ENCODE peak calls at places on chromosome 1, in seven cellular contexts. V, S, N, G, F, Z and P are unnamed samples.

GRCh38 chr1:31020007-31020790 is 45.3 kb downstream of the PUM1 start:
- DNase-seq in G (no peak), F (no peak), N (no peak), S (no peak), Z (no peak), V (no peak), P (no peak)

GRCh38 chr1:23598424-23598823 is 39.1 kb upstream of the ID3 start:
- DNase-seq in N (peak; percentile 86), G (peak; percentile 97), S (no peak), F (no peak), V (no peak), Z (peak; percentile 99), P (peak; percentile 56)

GRCh38 chr1:43449708-43450069 is 4.0 kb downstream of the HYI start:
- DNase-seq in Z (no peak), G (peak; percentile 9), F (no peak), S (no peak), N (no peak), V (no peak), P (no peak)

GRCh38 chr1:3713840-3714239 is 38.4 kb upstream of the CCDC27 start:
- DNase-seq in S (no peak), F (no peak), G (no peak), N (no peak), V (no peak), Z (no peak), P (no peak)

GRCh38 chr1:234961468-234962339 is 166.9 kb downstream of the TOMM20 start:
- DNase-seq in S (peak; percentile 96), Z (no peak), G (no peak), F (peak; percentile 92), N (no peak), V (no peak), P (no peak)

GRCh38 chr1:81547261-81547911 is 253.3 kb upstream of the ADGRL2 start:
- DNase-seq in N (peak; percentile 72), S (no peak), Z (peak; percentile 39), G (peak; percentile 45), V (no peak), F (no peak), P (peak; percentile 38)

GRCh38 chr1:93753766-93754763 is 72.4 kb upstream of the BCAR3 start:
- DNase-seq in F (peak; percentile 95), G (no peak), Z (no peak), S (peak; percentile 98), V (peak; percentile 95), N (no peak), P (no peak)

GRCh38 chr1:183548136-183548535 is 42.1 kb downstream of the NCF2 start:
- DNase-seq in N (no peak), Z (no peak), F (no peak), G (no peak), V (no peak), S (no peak), P (no peak)

GRCh38 chr1:97814121-97814520 is 106.7 kb downstream of the DPYD start:
- DNase-seq in Z (no peak), S (peak; percentile 54), G (no peak), N (no peak), V (no peak), F (no peak), P (no peak)

GRCh38 chr1:93878501-93878888 is 511 bp downstream of the DNTTIP2 start:
- DNase-seq in F (peak; percentile 61), V (peak; percentile 77), N (no peak), G (no peak), S (peak; percentile 24), Z (peak; percentile 63), P (no peak)

GRCh38 chr1:120178799-120179419 is 2.6 kb upstream of the SEC22B start:
- DNase-seq in Z (peak; percentile 40), G (peak; percentile 21), V (peak; percentile 70), S (peak; percentile 37), F (no peak), N (no peak), P (peak; percentile 8)

GRCh38 chr1:16727190-16728111 is 12.9 kb upstream of the RNU1-4 start:
- DNase-seq in N (peak; percentile 39), S (peak; percentile 64), F (peak; percentile 38), G (peak; percentile 68), V (peak; percentile 23), Z (peak; percentile 91), P (no peak)

GRCh38 chr1:180923887-180924286 is 11.2 kb downstream of the KIAA1614 start:
- DNase-seq in N (no peak), Z (no peak), F (no peak), V (no peak), S (no peak), G (no peak), P (no peak)

GRCh38 chr1:201656670-201657032 is 117.7 kb downstream of the NAV1 start:
- DNase-seq in Z (no peak), F (peak; percentile 76), G (no peak), V (no peak), S (peak; percentile 74), N (no peak), P (no peak)

GRCh38 chr1:93516164-93516563 is 68.2 kb downstream of the FNBP1L start:
- DNase-seq in V (peak; percentile 13), Z (peak; percentile 25), N (no peak), S (no peak), F (no peak), G (no peak), P (no peak)

GRCh38 chr1:224131253-224131652 is 17.3 kb downstream of the FBXO28 start:
- DNase-seq in G (no peak), Z (no peak), V (no peak), F (no peak), S (no peak), N (no peak), P (no peak)

GRCh38 chr1:86913399-86913895 is 479 bp downstream of the SELENOF start:
- DNase-seq in V (peak; percentile 42), G (no peak), N (no peak), S (peak; percentile 48), F (peak; percentile 80), Z (no peak), P (no peak)

GRCh38 chr1:86912501-86912900 is 1.4 kb downstream of the SELENOF start:
- DNase-seq in G (no peak), N (no peak), F (peak; percentile 65), Z (no peak), S (peak; percentile 12), V (no peak), P (no peak)

GRCh38 chr1:86914635-86914997 is at the start of gene HS2ST1:
- DNase-seq in G (no peak), Z (no peak), S (no peak), F (no peak), N (no peak), V (no peak), P (no peak)

GRCh38 chr1:86914998-86915736 is 732 bp downstream of the HS2ST1 start:
- DNase-seq in V (peak; percentile 54), Z (peak; percentile 90), F (peak; percentile 75), S (peak; percentile 53), N (no peak), G (peak; percentile 59), P (peak; percentile 59)

GRCh38 chr1:86913896-86914634 is at the start of gene SELENOF:
- DNase-seq in G (peak; percentile 99), N (peak; percentile 100), F (peak; percentile 100), V (peak; percentile 100), Z (peak; percentile 100), S (peak; percentile 100), P (peak; percentile 100)
- H3K18ac ChIP-seq in G (peak within 1 kb of the TSS; percentile 99), N (peak within 1 kb of the TSS; percentile 89), F (peak within 1 kb of the TSS; percentile 90), V (peak within 1 kb of the TSS; percentile 99), Z (peak within 1 kb of the TSS; percentile 99), S (peak within 1 kb of the TSS; percentile 88), P (peak within 1 kb of the TSS; percentile 91)

GRCh38 chr1:210633140-210633539 is 304.4 kb downstream of the HHAT start:
- DNase-seq in G (no peak), Z (no peak), F (no peak), N (no peak), S (no peak), V (no peak), P (no peak)

GRCh38 chr1:210633636-210634035 is 304.9 kb downstream of the HHAT start:
- DNase-seq in V (no peak), G (no peak), S (no peak), F (no peak), N (no peak), Z (no peak), P (no peak)

GRCh38 chr1:210627740-210628139 is 299.0 kb downstream of the HHAT start:
- DNase-seq in G (no peak), N (no peak), F (no peak), S (no peak), Z (no peak), V (no peak), P (no peak)

GRCh38 chr1:210629276-210629675 is 300.6 kb downstream of the HHAT start:
- DNase-seq in V (no peak), F (no peak), N (no peak), Z (no peak), G (no peak), S (no peak), P (no peak)

DNA sequence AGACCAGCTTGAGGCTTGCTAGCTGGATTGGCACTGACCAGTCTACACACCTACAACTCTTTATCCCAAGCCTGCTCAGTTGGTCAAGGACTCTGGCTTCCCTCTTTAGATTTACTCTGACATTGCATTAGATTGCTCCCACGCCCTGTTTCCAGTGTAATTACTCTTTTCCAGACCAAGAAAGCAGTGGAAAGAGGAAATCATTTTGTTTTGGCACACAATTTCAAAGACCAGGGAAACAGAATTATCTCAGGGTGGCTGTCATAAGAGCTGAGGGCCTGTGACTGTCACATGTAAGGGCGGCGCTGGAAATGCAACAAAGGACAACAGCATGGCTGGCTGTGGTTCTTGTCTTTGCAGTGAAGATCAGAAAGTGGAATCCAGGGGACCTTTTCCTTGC is 302.7 kb downstream of the HHAT start:
- DNase-seq in Z (no peak), V (no peak), G (no peak), S (no peak), F (no peak), N (no peak), P (no peak)
- H2BK120ac ChIP-seq in Z (no peak overlapping the region), V (no peak overlapping the region), G (no peak overlapping the region), S (no peak overlapping the region), F (no peak overlapping the region), N (no peak overlapping the region), P (no peak overlapping the region)

DNA sequence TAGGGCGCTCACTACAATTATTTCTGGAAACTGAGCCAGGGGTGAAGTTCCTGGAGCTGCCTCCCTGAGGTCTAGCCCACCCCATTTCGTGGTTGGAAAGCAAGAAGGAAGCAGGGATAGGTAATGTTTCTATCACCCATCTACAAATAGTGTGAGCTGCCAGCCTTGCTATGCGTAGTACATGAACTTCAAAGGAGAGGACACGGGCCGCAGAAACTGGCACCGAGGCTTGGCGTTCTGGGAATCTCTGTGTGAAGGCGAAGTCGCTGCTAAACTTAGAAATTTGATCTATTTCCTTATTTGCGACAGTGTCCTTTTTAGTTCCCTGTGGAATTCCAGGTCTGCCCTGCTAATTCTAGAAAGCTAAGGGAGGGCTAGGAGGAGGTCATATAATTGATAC is 49.6 kb upstream of the NTPCR start:
- DNase-seq in F (no peak), N (no peak), Z (no peak), S (no peak), V (peak; percentile 13), G (no peak), P (no peak)
- H3K18ac ChIP-seq in F (no peak overlapping the region), N (no peak overlapping the region), Z (no peak overlapping the region), S (no peak overlapping the region), V (no peak overlapping the region), G (no peak overlapping the region), P (no peak overlapping the region)

GRCh38 chr1:66493731-66494130 is 40.2 kb upstream of the SGIP1 start:
- DNase-seq in S (peak; percentile 49), G (no peak), V (no peak), Z (no peak), F (no peak), N (no peak), P (no peak)
- H2BK120ac ChIP-seq in S (peak overlapping the region; percentile 86), G (no peak overlapping the region), V (no peak overlapping the region), Z (no peak overlapping the region), F (no peak overlapping the region), N (no peak overlapping the region), P (no peak overlapping the region)